ENCODE peak calls at places on chromosomes 2 and 18, in ten cellular contexts. B is hepatocyte; H is PC-9; I is H7; P is M059J; E is stimulated activated CD4-positive, alpha-beta T cell treated with anti-CD3 and anti-CD28 coated beads, Interleukin-2, amount 100 ng/mL, for 48 hours; G is H9; U is kidney epithelial cell; S is heart right ventricle; D is right lobe of liver. Q is an unnamed sample.
A peak's percentile ranks its signal among the peaks of the same experiment; 100 is the strongest.

GRCh38 chr2:25822190-25823117 is 55.8 kb downstream of the ASXL2 start:
- DNase-seq in B (peak; percentile 26), H (no peak), I (peak; percentile 48), P (no peak), E (peak; percentile 45), G (peak; percentile 85), U (no peak), S (peak; percentile 35), D (peak; percentile 88), Q (no peak)

GRCh38 chr18:8116346-8117007 is 492.8 kb upstream of the RAB12 start:
- DNase-seq in B (no peak), H (peak; percentile 42), I (no peak), P (peak; percentile 84), E (no peak), G (no peak), U (no peak), S (no peak), D (no peak), Q (no peak)

GRCh38 chr2:173150087-173150486 is 74.4 kb downstream of the MAP3K20 start:
- DNase-seq in B (no peak), H (no peak), I (no peak), P (peak; percentile 66), E (no peak), G (no peak), U (no peak), S (no peak), D (no peak), Q (no peak)

GRCh38 chr2:181235683-181236459 is 221.3 kb upstream of the ITGA4 start:
- DNase-seq in B (no peak), H (no peak), I (no peak), P (no peak), E (no peak), G (no peak), U (no peak), S (no peak), D (no peak), Q (no peak)

GRCh38 chr2:185919155-185919554 is 180.6 kb downstream of the FSIP2 start:
- DNase-seq in B (no peak), H (no peak), I (no peak), P (peak; percentile 18), E (no peak), G (no peak), U (no peak), S (no peak), D (no peak), Q (no peak)

GRCh38 chr2:67070826-67071225 is 326.3 kb upstream of the ETAA1 start:
- DNase-seq in B (no peak), H (no peak), I (no peak), P (no peak), E (no peak), G (no peak), U (no peak), S (no peak), D (no peak), Q (no peak)

GRCh38 chr2:191158179-191158578 is 7.4 kb upstream of the STAT4 start:
- DNase-seq in B (no peak), H (no peak), I (no peak), P (no peak), E (no peak), G (no peak), U (no peak), S (no peak), D (no peak), Q (peak; percentile 68)

GRCh38 chr2:196079052-196079451 is 10.4 kb upstream of the DNAH7 start:
- DNase-seq in B (peak; percentile 21), H (no peak), I (no peak), P (peak; percentile 45), E (no peak), G (no peak), U (no peak), S (no peak), D (no peak), Q (no peak)

GRCh38 chr2:173354073-173354600 is 535 bp upstream of the CDCA7 start:
- DNase-seq in B (no peak), H (no peak), I (no peak), P (peak; percentile 47), E (no peak), G (no peak), U (no peak), S (no peak), D (no peak), Q (peak; percentile 93)

GRCh38 chr2:68368657-68369339 is 3.7 kb downstream of the PLEK start:
- DNase-seq in B (peak; percentile 58), H (no peak), I (no peak), P (peak; percentile 91), E (no peak), G (no peak), U (peak; percentile 92), S (no peak), D (no peak), Q (peak; percentile 37)

GRCh38 chr2:241559489-241560180 is 1.1 kb downstream of the BOK start:
- DNase-seq in B (peak; percentile 45), H (peak; percentile 75), I (peak; percentile 91), P (peak; percentile 41), E (no peak), G (peak; percentile 57), U (no peak), S (no peak), D (peak; percentile 77), Q (no peak)

GRCh38 chr2:205372141-205372540 is 310.2 kb upstream of the NRP2 start:
- DNase-seq in B (no peak), H (no peak), I (no peak), P (peak; percentile 60), E (no peak), G (no peak), U (peak; percentile 18), S (no peak), D (no peak), Q (no peak)

GRCh38 chr18:63266888-63267790 is 52.4 kb downstream of the BCL2 start:
- DNase-seq in B (no peak), H (no peak), I (no peak), P (no peak), E (no peak), G (no peak), U (no peak), S (no peak), D (no peak), Q (no peak)

GRCh38 chr2:215396595-215397313 is 39.1 kb downstream of the FN1 start:
- DNase-seq in B (no peak), H (no peak), I (no peak), P (peak; percentile 67), E (no peak), G (no peak), U (no peak), S (no peak), D (no peak), Q (peak; percentile 2)

GRCh38 chr18:22427797-22428549 is 10.3 kb upstream of the CTAGE1 start:
- DNase-seq in B (no peak), H (no peak), I (no peak), P (no peak), E (no peak), G (no peak), U (no peak), S (no peak), D (no peak), Q (no peak)

GRCh38 chr2:145692971-145693478 is 1173.1 kb upstream of the ZEB2 start:
- DNase-seq in B (peak; percentile 52), H (peak; percentile 69), I (no peak), P (peak; percentile 53), E (no peak), G (no peak), U (peak; percentile 86), S (no peak), D (no peak), Q (peak; percentile 12)

GRCh38 chr18:34222025-34222395 is 2.7 kb downstream of the NOL4 start:
- DNase-seq in B (peak; percentile 5), H (no peak), I (peak; percentile 23), P (peak; percentile 1), E (no peak), G (peak; percentile 40), U (no peak), S (no peak), D (no peak), Q (no peak)

GRCh38 chr2:191169456-191170300 is 18.9 kb upstream of the STAT4 start:
- DNase-seq in B (no peak), H (no peak), I (no peak), P (no peak), E (no peak), G (no peak), U (no peak), S (no peak), D (no peak), Q (no peak)

GRCh38 chr18:42447688-42448087 is 492.7 kb downstream of the PIK3C3 start:
- DNase-seq in B (no peak), H (no peak), I (no peak), P (no peak), E (no peak), G (no peak), U (no peak), S (no peak), D (no peak), Q (no peak)

GRCh38 chr2:166384774-166385173 is 9.0 kb upstream of the SCN9A start:
- DNase-seq in B (peak; percentile 37), H (no peak), I (no peak), P (peak; percentile 22), E (no peak), G (no peak), U (no peak), S (no peak), D (no peak), Q (peak; percentile 33)

GRCh38 chr2:196247114-196247978 is 76.0 kb upstream of the STK17B start:
- DNase-seq in B (no peak), H (no peak), I (no peak), P (no peak), E (no peak), G (no peak), U (no peak), S (no peak), D (no peak), Q (no peak)

GRCh38 chr2:127453392-127454171 is 35.4 kb downstream of the PROC start:
- DNase-seq in B (no peak), H (peak; percentile 13), I (peak; percentile 56), P (peak; percentile 20), E (no peak), G (peak; percentile 64), U (no peak), S (no peak), D (no peak), Q (peak; percentile 46)

GRCh38 chr2:104945211-104945610 is 91.3 kb downstream of the POU3F3 start:
- DNase-seq in B (no peak), H (no peak), I (no peak), P (no peak), E (no peak), G (no peak), U (no peak), S (no peak), D (no peak), Q (no peak)

GRCh38 chr2:113225505-113226259 is 51.9 kb downstream of the PSD4 start:
- DNase-seq in B (peak; percentile 73), H (peak; percentile 33), I (peak; percentile 75), P (peak; percentile 97), E (no peak), G (peak; percentile 71), U (peak; percentile 94), S (no peak), D (no peak), Q (peak; percentile 46)